ENCODE peak calls at places on chromosomes 16 and 17, in nine cellular contexts. U is astrocyte of the spinal cord; C is H7; L is AG09309; A is A549; B is uterus; E is effector memory CD4-positive, alpha-beta T cell; G is Jurkat, Clone E6-1; S is cardiac fibroblast. R is an unnamed sample.

GRCh38 chr16:55664786-55665407 is 9.1 kb downstream of the SLC6A2 start:
- DNase-seq in U (no peak), C (no peak), L (no peak), A (no peak), B (no peak), E (no peak), G (no peak), S (no peak), R (no peak)

GRCh38 chr17:7263071-7263800 is 958 bp upstream of the CLDN7 start:
- DNase-seq in U (no peak), C (peak), L (no peak), A (no peak), B (no peak), E (no peak), G (no peak), S (no peak), R (no peak)

GRCh38 chr17:2047590-2047989 is 5.8 kb downstream of the OVCA2 start:
- DNase-seq in U (no peak), C (no peak), L (no peak), A (no peak), B (no peak), E (no peak), G (no peak), S (no peak), R (no peak)

GRCh38 chr16:28603381-28604185 is 6.3 kb downstream of the SULT1A1 start:
- DNase-seq in U (no peak), C (no peak), L (no peak), A (no peak), B (no peak), E (no peak), G (no peak), S (no peak), R (no peak)

GRCh38 chr16:84314373-84314772 is 19.7 kb downstream of the WFDC1 start:
- DNase-seq in U (no peak), C (no peak), L (no peak), A (no peak), B (no peak), E (no peak), G (no peak), S (no peak), R (no peak)

GRCh38 chr17:7191069-7191468 is 11.9 kb upstream of the ASGR1 start:
- DNase-seq in U (no peak), C (no peak), L (no peak), A (no peak), B (no peak), E (no peak), G (no peak), S (no peak), R (no peak)

GRCh38 chr16:67150058-67150832 is 553 bp downstream of the B3GNT9 start:
- DNase-seq in U (peak), C (peak), L (no peak), A (peak), B (no peak), E (no peak), G (no peak), S (peak), R (peak)

GRCh38 chr17:45361976-45362375 is 45.2 kb upstream of the MAP3K14 start:
- DNase-seq in U (no peak), C (no peak), L (no peak), A (no peak), B (no peak), E (no peak), G (no peak), S (no peak), R (no peak)

GRCh38 chr17:68356520-68356919 is 65.2 kb downstream of the ARSG start:
- DNase-seq in U (peak), C (no peak), L (no peak), A (no peak), B (no peak), E (peak), G (peak), S (no peak), R (peak)

GRCh38 chr16:9800180-9800738 is 382.0 kb downstream of the GRIN2A start:
- DNase-seq in U (no peak), C (no peak), L (peak), A (no peak), B (no peak), E (no peak), G (no peak), S (peak), R (no peak)

GRCh38 chr17:46979023-46979870 is at the start of gene RPRML:
- DNase-seq in U (no peak), C (peak), L (no peak), A (peak), B (no peak), E (no peak), G (peak), S (no peak), R (no peak)

GRCh38 chr16:73025111-73025505 is 22.8 kb downstream of the ZFHX3 start:
- DNase-seq in U (peak), C (no peak), L (no peak), A (no peak), B (no peak), E (no peak), G (no peak), S (no peak), R (no peak)

GRCh38 chr16:89140981-89141883 is 30.3 kb upstream of the CDH15 start:
- DNase-seq in U (no peak), C (no peak), L (no peak), A (no peak), B (no peak), E (no peak), G (no peak), S (no peak), R (no peak)

GRCh38 chr16:48383877-48384304 is 1.3 kb downstream of the SIAH1 start:
- DNase-seq in U (peak), C (peak), L (peak), A (no peak), B (no peak), E (no peak), G (peak), S (no peak), R (no peak)

GRCh38 chr16:48384305-48384981 is 770 bp downstream of the SIAH1 start:
- DNase-seq in U (peak), C (peak), L (no peak), A (peak), B (peak), E (peak), G (no peak), S (peak), R (peak)

GRCh38 chr16:48384982-48385271 is 286 bp downstream of the SIAH1 start:
- DNase-seq in U (peak), C (no peak), L (no peak), A (no peak), B (no peak), E (no peak), G (no peak), S (peak), R (no peak)

GRCh38 chr16:48385272-48385953 is at the start of gene SIAH1:
- DNase-seq in U (peak), C (peak), L (no peak), A (peak), B (peak), E (peak), G (peak), S (peak), R (peak)

GRCh38 chr16:48386559-48387312 is 1.5 kb upstream of the SIAH1 start:
- DNase-seq in U (no peak), C (no peak), L (no peak), A (no peak), B (no peak), E (no peak), G (no peak), S (peak), R (peak)
- H3K4me3 ChIP-seq in U (no peak), C (no peak), L (no peak), A (no peak), B (no peak), E (no peak), G (no peak), S (no peak), R (no peak)

GRCh38 chr17:31487063-31487647 is 95.7 kb downstream of the RAB11FIP4 start:
- DNase-seq in U (no peak), C (no peak), L (no peak), A (no peak), B (no peak), E (no peak), G (no peak), S (no peak), R (no peak)
- H3K4me3 ChIP-seq in U (no peak), C (peak), L (no peak), A (peak), B (peak), E (peak), G (peak), S (peak), R (peak)

GRCh38 chr16:77194295-77195231 is 3.6 kb downstream of the MON1B start:
- DNase-seq in U (no peak), C (peak), L (no peak), A (no peak), B (no peak), E (no peak), G (no peak), S (no peak), R (no peak)

GRCh38 chr16:77190478-77191258 is at the start of gene MON1B:
- DNase-seq in U (peak), C (peak), L (peak), A (peak), B (peak), E (peak), G (peak), S (peak), R (peak)

GRCh38 chr16:77195411-77195810 is 3.8 kb upstream of the SYCE1L start:
- DNase-seq in U (no peak), C (peak), L (no peak), A (no peak), B (no peak), E (no peak), G (no peak), S (no peak), R (no peak)

GRCh38 chr16:77191259-77191969 is 424 bp downstream of the MON1B start:
- DNase-seq in U (no peak), C (no peak), L (no peak), A (no peak), B (peak), E (no peak), G (no peak), S (peak), R (no peak)

DNA sequence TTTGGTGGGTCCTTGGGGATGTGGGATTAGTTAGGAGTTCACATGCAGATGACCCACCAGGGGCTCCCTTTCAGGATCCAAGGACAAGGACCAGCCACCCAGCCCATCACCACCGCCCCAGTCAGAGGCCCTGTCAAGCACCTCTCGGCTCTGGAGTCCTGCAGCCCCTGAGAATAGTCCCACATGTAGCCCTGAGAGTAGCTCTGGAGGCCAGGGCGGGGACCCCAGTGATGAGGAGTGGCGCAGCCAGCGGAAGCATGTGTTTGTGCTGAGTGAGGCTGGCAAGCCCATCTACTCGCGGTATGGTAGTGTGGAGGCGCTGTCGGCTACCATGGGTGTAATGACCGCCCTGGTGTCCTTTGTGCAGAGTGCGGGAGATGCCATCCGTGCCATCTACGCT is 2.4 kb downstream of the MON1B start:
- DNase-seq in U (no peak), C (peak), L (no peak), A (no peak), B (no peak), E (no peak), G (no peak), S (no peak), R (no peak)
- H3K4me3 ChIP-seq in U (no peak), C (no peak), L (no peak), A (no peak), B (no peak), E (no peak), G (no peak), S (no peak), R (no peak)

DNA sequence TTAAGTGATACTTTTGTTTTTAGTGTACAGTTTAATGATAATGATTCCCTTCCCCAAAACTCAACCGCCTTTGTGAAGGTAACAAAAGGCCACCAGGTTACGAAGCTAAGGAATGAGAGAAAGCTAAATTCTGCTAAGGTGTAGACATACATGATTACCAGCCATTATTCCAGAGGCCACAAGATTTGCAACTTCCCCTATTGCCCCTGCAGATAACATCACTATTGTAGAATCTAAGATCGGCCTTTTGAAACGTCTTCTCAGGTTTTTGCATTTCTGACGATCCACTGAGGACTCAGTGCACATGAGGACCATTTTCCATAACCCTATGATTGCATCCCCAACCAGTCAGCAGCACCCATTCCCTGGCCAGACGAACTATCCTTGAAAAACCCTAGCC is 33.9 kb upstream of the SNN start:
- DNase-seq in U (no peak), C (no peak), L (no peak), A (no peak), B (no peak), E (no peak), G (no peak), S (no peak), R (no peak)
- H3K4me3 ChIP-seq in U (no peak), C (no peak), L (no peak), A (no peak), B (no peak), E (no peak), G (no peak), S (no peak), R (no peak)

GRCh38 chr17:78359216-78359935 is 501 bp downstream of the SOCS3 start:
- DNase-seq in U (peak), C (peak), L (no peak), A (peak), B (no peak), E (no peak), G (no peak), S (peak), R (no peak)

GRCh38 chr17:78357177-78357586 is 2.7 kb downstream of the SOCS3 start:
- DNase-seq in U (peak), C (peak), L (no peak), A (no peak), B (no peak), E (no peak), G (no peak), S (peak), R (no peak)

GRCh38 chr17:78358538-78359215 is 1.2 kb downstream of the SOCS3 start:
- DNase-seq in U (peak), C (peak), L (no peak), A (no peak), B (no peak), E (no peak), G (no peak), S (peak), R (no peak)

GRCh38 chr17:78356163-78356713 is 3.6 kb downstream of the SOCS3 start:
- DNase-seq in U (peak), C (peak), L (no peak), A (peak), B (no peak), E (peak), G (peak), S (peak), R (peak)

GRCh38 chr17:78357687-78358537 is 2.0 kb downstream of the SOCS3 start:
- DNase-seq in U (peak), C (peak), L (no peak), A (no peak), B (no peak), E (no peak), G (no peak), S (no peak), R (no peak)
- H3K4me3 ChIP-seq in U (peak), C (peak), L (peak), A (peak), B (peak), E (peak), G (no peak), S (peak), R (peak)

GRCh38 chr16:25023541-25023940 is 8.4 kb upstream of the ARHGAP17 start:
- DNase-seq in U (no peak), C (no peak), L (no peak), A (no peak), B (no peak), E (no peak), G (no peak), S (no peak), R (no peak)

GRCh38 chr16:25020112-25020591 is 5.0 kb upstream of the ARHGAP17 start:
- DNase-seq in U (no peak), C (no peak), L (no peak), A (no peak), B (no peak), E (no peak), G (no peak), S (peak), R (no peak)

GRCh38 chr16:25014500-25015147 is 545 bp downstream of the ARHGAP17 start:
- DNase-seq in U (peak), C (peak), L (no peak), A (peak), B (peak), E (no peak), G (no peak), S (peak), R (no peak)

GRCh38 chr16:25013751-25014499 is 1.2 kb downstream of the ARHGAP17 start:
- DNase-seq in U (no peak), C (no peak), L (no peak), A (no peak), B (no peak), E (no peak), G (no peak), S (no peak), R (no peak)

DNA sequence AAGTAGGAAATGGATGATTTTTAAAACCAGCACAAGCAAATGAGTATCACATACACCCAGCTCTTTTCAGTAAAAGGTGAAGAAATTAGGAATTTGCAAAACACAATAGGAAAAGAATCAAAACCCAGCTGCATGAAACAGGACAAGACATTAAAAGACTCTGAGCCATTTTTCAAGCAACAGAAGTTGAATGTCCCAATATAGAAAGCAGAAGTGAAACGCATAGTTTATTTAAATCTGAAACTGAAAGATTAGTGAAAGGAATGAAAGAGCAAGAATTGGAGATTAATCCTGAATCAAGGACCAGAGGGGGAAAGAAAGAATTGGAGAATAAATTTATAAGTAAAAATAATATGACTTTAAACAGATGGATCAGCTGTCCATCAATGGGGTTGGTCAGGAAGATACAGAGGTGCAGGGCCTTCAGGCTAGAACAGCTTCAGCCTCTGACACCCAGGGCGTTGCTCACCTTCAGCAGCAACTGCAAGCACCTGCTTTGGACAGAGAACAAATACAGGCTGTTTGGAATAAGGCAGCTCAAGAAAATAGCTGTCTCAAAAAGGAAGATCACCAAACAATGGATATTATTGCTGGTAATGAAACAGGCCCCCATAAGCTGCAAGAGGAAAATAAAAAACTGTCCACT is 3.9 kb upstream of the ARHGAP17 start:
- DNase-seq in U (no peak), C (no peak), L (no peak), A (no peak), B (no peak), E (no peak), G (no peak), S (no peak), R (no peak)
- H3K4me3 ChIP-seq in U (no peak), C (no peak), L (no peak), A (no peak), B (no peak), E (peak), G (no peak), S (no peak), R (no peak)

R was measured in brain microvascular endothelial cell.